ENCODE peak calls at places on chromosomes 6 and 20, in five cellular contexts. S is left ventricle myocardium inferior; J is kidney; V is central memory CD4-positive, alpha-beta T cell; P is GM23338. O is an unnamed sample.

GRCh38 chr6:87669051-87669450 is 33.0 kb downstream of the AKIRIN2 start:
- DNase-seq in S (no peak), J (no peak), V (no peak), P (no peak), O (no peak)

GRCh38 chr6:27617700-27618689 is 145.1 kb upstream of the ZNF184 start:
- DNase-seq in S (no peak), J (no peak), V (no peak), P (peak; percentile 78), O (no peak)

GRCh38 chr6:26175428-26176181 is 88.4 kb downstream of the HFE start:
- DNase-seq in S (no peak), J (no peak), V (peak; percentile 63), P (peak; percentile 83), O (peak; percentile 78)

GRCh38 chr6:13667655-13668054 is 44.0 kb downstream of the RANBP9 start:
- DNase-seq in S (no peak), J (no peak), V (no peak), P (no peak), O (no peak)

GRCh38 chr6:140684776-140685550 is 1310.5 kb upstream of the CITED2 start:
- DNase-seq in S (no peak), J (no peak), V (no peak), P (no peak), O (no peak)

GRCh38 chr6:102298066-102298465 is 904.6 kb downstream of the GRIK2 start:
- DNase-seq in S (no peak), J (no peak), V (no peak), P (no peak), O (no peak)

GRCh38 chr6:148548065-148548748 is 198.6 kb upstream of the UST start:
- DNase-seq in S (peak; percentile 53), J (no peak), V (no peak), P (no peak), O (no peak)

GRCh38 chr20:2652724-2653510 is 485 bp downstream of the NOP56 start:
- DNase-seq in S (peak; percentile 34), J (no peak), V (no peak), P (peak; percentile 37), O (no peak)

GRCh38 chr6:140879861-140880260 is 1252.9 kb upstream of the GJE1 start:
- DNase-seq in S (no peak), J (no peak), V (no peak), P (no peak), O (no peak)

GRCh38 chr6:158810149-158811095 is 8.7 kb downstream of the EZR start:
- DNase-seq in S (no peak), J (no peak), V (no peak), P (no peak), O (no peak)

O was measured in HL-60.